ENCODE peak calls at places on chromosome 9, in eight cellular contexts. K, U, W, I, G, F, O and B are unnamed samples.
A peak's percentile ranks its signal among the peaks of the same experiment; 100 is the strongest.

GRCh38 chr9:112186695-112187094 is 11.6 kb upstream of the SUSD1 start:
- DNase-seq in U (no peak), O (no peak), W (no peak), G (no peak), I (no peak), K (no peak), F (no peak), B (no peak)

GRCh38 chr9:95012035-95012708 is 285.7 kb downstream of the AOPEP start:
- DNase-seq in O (no peak), F (no peak), I (no peak), W (no peak), U (no peak), G (no peak), K (no peak), B (no peak)

GRCh38 chr9:137506702-137507171 is 43.5 kb downstream of the PNPLA7 start:
- DNase-seq in F (no peak), K (no peak), I (no peak), U (no peak), G (no peak), O (peak; percentile 49), W (no peak), B (no peak)

GRCh38 chr9:16290169-16290568 is 580.3 kb downstream of the BNC2 start:
- DNase-seq in G (no peak), U (no peak), K (no peak), W (no peak), I (no peak), O (no peak), F (no peak), B (no peak)

GRCh38 chr9:115786321-115786720 is 367.3 kb upstream of the PAPPA start:
- DNase-seq in F (no peak), I (no peak), G (no peak), K (no peak), W (no peak), O (no peak), U (no peak), B (no peak)

GRCh38 chr9:33850267-33850629 is 33.3 kb downstream of the UBE2R2 start:
- DNase-seq in U (no peak), W (no peak), I (no peak), K (no peak), F (no peak), O (no peak), G (no peak), B (no peak)

GRCh38 chr9:2489838-2490314 is 131.7 kb upstream of the VLDLR start:
- DNase-seq in I (no peak), U (no peak), O (peak; percentile 71), F (no peak), G (no peak), K (no peak), W (no peak), B (no peak)

GRCh38 chr9:124513374-124513994 is 6.3 kb upstream of the NR5A1 start:
- DNase-seq in K (no peak), O (no peak), W (no peak), F (no peak), G (no peak), U (no peak), I (no peak), B (no peak)

GRCh38 chr9:129138476-129139232 is 27.4 kb downstream of the PTPA start:
- DNase-seq in K (peak; percentile 13), G (no peak), U (peak; percentile 68), I (no peak), W (no peak), F (peak; percentile 50), O (peak; percentile 50), B (peak; percentile 81)

GRCh38 chr9:96245399-96245798 is 56.6 kb downstream of the HSD17B3 start:
- DNase-seq in I (no peak), W (no peak), G (no peak), O (no peak), U (no peak), K (no peak), F (no peak), B (no peak)

GRCh38 chr9:111955048-111955447 is 58.4 kb downstream of the UGCG start:
- DNase-seq in W (peak; percentile 60), F (no peak), G (no peak), O (no peak), K (no peak), I (no peak), U (no peak), B (no peak)

GRCh38 chr9:72442212-72442607 is 77.2 kb upstream of the ZFAND5 start:
- DNase-seq in K (no peak), I (peak; percentile 82), U (no peak), G (no peak), W (no peak), O (peak; percentile 93), F (no peak), B (no peak)

GRCh38 chr9:13330396-13331004 is 51.0 kb upstream of the MPDZ start:
- DNase-seq in U (no peak), F (no peak), G (no peak), K (no peak), W (no peak), I (no peak), O (no peak), B (peak; percentile 77)

GRCh38 chr9:134325096-134325812 is 1.0 kb upstream of the RXRA start:
- DNase-seq in G (no peak), F (peak; percentile 69), K (no peak), O (peak; percentile 38), U (peak; percentile 65), W (no peak), I (no peak), B (no peak)

GRCh38 chr9:113738506-113738897 is 137.6 kb upstream of the ZNF618 start:
- DNase-seq in I (no peak), K (no peak), W (no peak), G (peak; percentile 79), U (no peak), F (no peak), O (no peak), B (no peak)

GRCh38 chr9:10843151-10843550 is 230.3 kb upstream of the PTPRD start:
- DNase-seq in W (peak; percentile 94), F (no peak), G (no peak), I (no peak), O (no peak), K (no peak), U (no peak), B (no peak)

GRCh38 chr9:34451545-34451944 is 6.8 kb downstream of the FAM219A start:
- DNase-seq in U (no peak), K (no peak), I (no peak), O (peak; percentile 45), G (no peak), F (no peak), W (no peak), B (no peak)

GRCh38 chr9:134192311-134192950 is 28.1 kb upstream of the RNU6ATAC start:
- DNase-seq in G (no peak), U (peak; percentile 3), I (no peak), K (no peak), F (peak; percentile 11), W (no peak), O (no peak), B (peak; percentile 68)

GRCh38 chr9:22278426-22278825 is 168.2 kb upstream of the DMRTA1 start:
- DNase-seq in W (no peak), K (no peak), G (no peak), I (peak; percentile 8), O (peak; percentile 43), F (no peak), U (no peak), B (no peak)

GRCh38 chr9:130565792-130566191 is 13.6 kb upstream of the FUBP3 start:
- DNase-seq in I (no peak), O (no peak), F (no peak), W (no peak), K (no peak), G (no peak), U (no peak), B (no peak)

GRCh38 chr9:27160636-27161035 is 51.6 kb downstream of the TEK start:
- DNase-seq in I (no peak), K (no peak), G (no peak), U (no peak), O (no peak), F (no peak), W (no peak), B (no peak)

GRCh38 chr9:131469951-131470350 is 32.8 kb upstream of the POMT1 start:
- DNase-seq in K (no peak), G (no peak), I (no peak), F (no peak), U (no peak), O (no peak), W (no peak), B (peak; percentile 54)

GRCh38 chr9:83019246-83019645 is 43.7 kb downstream of the RASEF start:
- DNase-seq in K (no peak), W (no peak), G (no peak), U (no peak), F (no peak), O (peak; percentile 69), I (no peak), B (no peak)

GRCh38 chr9:76297721-76298239 is 96.4 kb downstream of the RFK start:
- DNase-seq in W (no peak), U (peak; percentile 33), I (no peak), K (no peak), G (no peak), F (peak; percentile 23), O (peak; percentile 19), B (no peak)

GRCh38 chr9:35695801-35696420 is 6.2 kb upstream of the TPM2 start:
- DNase-seq in W (no peak), K (no peak), U (no peak), I (no peak), F (no peak), O (peak; percentile 42), G (no peak), B (no peak)